ENCODE peak calls at places on chromosomes 4 and X, in four cellular contexts. One of them, this sample, is unnamed.

GRCh38 chrX:150935466-150935865 is 37.0 kb upstream of the CD99L2 start:
- DNase-seq in NCI-H2081: no peak
- DNase-seq in T-helper 1 cell: no peak
- DNase-seq in GM12865: no peak
- DNase-seq in this sample: no peak

GRCh38 chrX:17559728-17560379 is 177.4 kb upstream of the SCML1 start:
- DNase-seq in T-helper 1 cell: no peak
- DNase-seq in NCI-H2081: no peak
- DNase-seq in GM12865: no peak
- DNase-seq in this sample: no peak

GRCh38 chr4:39609454-39609911 is 29.2 kb downstream of the SMIM14 start:
- DNase-seq in GM12865: peak
- DNase-seq in NCI-H2081: no peak
- DNase-seq in T-helper 1 cell: no peak
- DNase-seq in this sample: peak

GRCh38 chr4:181150173-181150572 is 1093.0 kb upstream of the TENM3 start:
- DNase-seq in T-helper 1 cell: no peak
- DNase-seq in NCI-H2081: peak
- DNase-seq in GM12865: no peak
- DNase-seq in this sample: no peak

GRCh38 chrX:19382500-19383145 is 38.9 kb downstream of the PDHA1 start:
- DNase-seq in T-helper 1 cell: peak
- DNase-seq in NCI-H2081: no peak
- DNase-seq in GM12865: peak
- DNase-seq in this sample: peak

GRCh38 chr4:149801416-149801815 is 14.2 kb downstream of the IQCM start:
- DNase-seq in NCI-H2081: no peak
- DNase-seq in T-helper 1 cell: no peak
- DNase-seq in GM12865: no peak
- DNase-seq in this sample: no peak

GRCh38 chrX:24292358-24292757 is 21.5 kb downstream of the SUPT20HL2 start:
- DNase-seq in T-helper 1 cell: no peak
- DNase-seq in NCI-H2081: no peak
- DNase-seq in GM12865: no peak
- DNase-seq in this sample: no peak

GRCh38 chr4:130393246-130394041 is 1297.5 kb downstream of the C4orf33 start:
- DNase-seq in NCI-H2081: no peak
- DNase-seq in GM12865: no peak
- DNase-seq in T-helper 1 cell: no peak
- DNase-seq in this sample: no peak

GRCh38 chr4:17033256-17034245 is 135.1 kb upstream of the LDB2 start:
- DNase-seq in NCI-H2081: no peak
- DNase-seq in GM12865: no peak
- DNase-seq in T-helper 1 cell: no peak
- DNase-seq in this sample: no peak

GRCh38 chrX:124860736-124861135 is 458.9 kb upstream of the TEX13C start:
- DNase-seq in GM12865: no peak
- DNase-seq in NCI-H2081: peak
- DNase-seq in T-helper 1 cell: no peak
- DNase-seq in this sample: no peak

GRCh38 chrX:109624641-109625311 is at the start of gene KCNE5:
- DNase-seq in T-helper 1 cell: no peak
- DNase-seq in NCI-H2081: no peak
- DNase-seq in GM12865: no peak
- DNase-seq in this sample: no peak

GRCh38 chr4:121863787-121864186 is 6.5 kb downstream of the BBS7 start:
- DNase-seq in T-helper 1 cell: no peak
- DNase-seq in NCI-H2081: no peak
- DNase-seq in GM12865: no peak
- DNase-seq in this sample: no peak

GRCh38 chr4:74640111-74640903 is 154.0 kb downstream of the BTC start:
- DNase-seq in T-helper 1 cell: no peak
- DNase-seq in GM12865: no peak
- DNase-seq in NCI-H2081: no peak
- DNase-seq in this sample: no peak

GRCh38 chr4:168614316-168615057 is 117.6 kb downstream of the PALLD start:
- DNase-seq in T-helper 1 cell: no peak
- DNase-seq in GM12865: no peak
- DNase-seq in NCI-H2081: no peak
- DNase-seq in this sample: no peak

GRCh38 chr4:109276482-109277095 is 25.9 kb downstream of the COL25A1 start:
- DNase-seq in NCI-H2081: no peak
- DNase-seq in GM12865: peak
- DNase-seq in T-helper 1 cell: no peak
- DNase-seq in this sample: no peak

GRCh38 chr4:170274616-170275015 is 184.9 kb upstream of the AADAT start:
- DNase-seq in NCI-H2081: no peak
- DNase-seq in GM12865: no peak
- DNase-seq in T-helper 1 cell: no peak
- DNase-seq in this sample: no peak

GRCh38 chr4:150173420-150173819 is 95.2 kb downstream of the DCLK2 start:
- DNase-seq in NCI-H2081: no peak
- DNase-seq in GM12865: no peak
- DNase-seq in T-helper 1 cell: no peak
- DNase-seq in this sample: no peak

GRCh38 chrX:103628386-103629290 is at the start of gene TCEAL1:
- DNase-seq in T-helper 1 cell: peak
- DNase-seq in NCI-H2081: peak
- DNase-seq in GM12865: peak
- DNase-seq in this sample: peak

GRCh38 chr4:163949976-163950601 is 455.6 kb downstream of the TMA16 start:
- DNase-seq in NCI-H2081: no peak
- DNase-seq in GM12865: no peak
- DNase-seq in T-helper 1 cell: no peak
- DNase-seq in this sample: no peak

GRCh38 chrX:67104982-67105757 is 438.7 kb upstream of the AR start:
- DNase-seq in T-helper 1 cell: no peak
- DNase-seq in GM12865: no peak
- DNase-seq in NCI-H2081: no peak
- DNase-seq in this sample: no peak

GRCh38 chr4:31051151-31051550 is 331.0 kb downstream of the PCDH7 start:
- DNase-seq in NCI-H2081: no peak
- DNase-seq in GM12865: no peak
- DNase-seq in T-helper 1 cell: no peak
- DNase-seq in this sample: no peak

GRCh38 chr4:107839166-107839565 is 14.4 kb downstream of the SGMS2 start:
- DNase-seq in NCI-H2081: no peak
- DNase-seq in T-helper 1 cell: no peak
- DNase-seq in GM12865: no peak
- DNase-seq in this sample: no peak

GRCh38 chr4:143360838-143361237 is 24.2 kb downstream of the GAB1 start:
- DNase-seq in T-helper 1 cell: no peak
- DNase-seq in NCI-H2081: no peak
- DNase-seq in GM12865: no peak
- DNase-seq in this sample: no peak

GRCh38 chrX:47148946-47149345 is 3.9 kb downstream of the RBM10 start:
- DNase-seq in GM12865: no peak
- DNase-seq in T-helper 1 cell: no peak
- DNase-seq in NCI-H2081: no peak
- DNase-seq in this sample: no peak

GRCh38 chr4:5774416-5775056 is 63.5 kb downstream of the EVC start:
- DNase-seq in GM12865: no peak
- DNase-seq in NCI-H2081: no peak
- DNase-seq in T-helper 1 cell: no peak
- DNase-seq in this sample: no peak

GRCh38 chr4:185265942-185266341 is 56.5 kb downstream of the SNX25 start:
- DNase-seq in NCI-H2081: no peak
- DNase-seq in GM12865: peak
- DNase-seq in T-helper 1 cell: no peak
- DNase-seq in this sample: peak